ENCODE peak calls at places on chromosomes 6 and 20, in ten cellular contexts. One of them, this sample, is unnamed.

GRCh38 chr6:75600694-75601265 is 900 bp upstream of the SENP6 start:
- DNase-seq in sigmoid colon: no peak
- DNase-seq in HCT116: no peak
- DNase-seq in endothelial cell of umbilical vein: peak; percentile 41
- DNase-seq in SK-N-SH: peak; percentile 16
- DNase-seq in breast epithelium: no peak
- DNase-seq in Panc1: no peak
- DNase-seq in HepG2: no peak
- DNase-seq in stomach: no peak
- DNase-seq in transverse colon: no peak
- DNase-seq in this sample: no peak

GRCh38 chr20:57142667-57143066 is 123.8 kb downstream of the BMP7 start:
- DNase-seq in HCT116: no peak
- DNase-seq in endothelial cell of umbilical vein: no peak
- DNase-seq in Panc1: no peak
- DNase-seq in stomach: no peak
- DNase-seq in HepG2: no peak
- DNase-seq in breast epithelium: no peak
- DNase-seq in transverse colon: no peak
- DNase-seq in SK-N-SH: peak; percentile 54
- DNase-seq in sigmoid colon: no peak
- DNase-seq in this sample: no peak

GRCh38 chr20:39057143-39057542 is 95.0 kb downstream of the DHX35 start:
- DNase-seq in sigmoid colon: no peak
- DNase-seq in SK-N-SH: no peak
- DNase-seq in HepG2: no peak
- DNase-seq in stomach: no peak
- DNase-seq in endothelial cell of umbilical vein: no peak
- DNase-seq in transverse colon: no peak
- DNase-seq in breast epithelium: no peak
- DNase-seq in Panc1: no peak
- DNase-seq in HCT116: no peak
- DNase-seq in this sample: no peak

GRCh38 chr6:130697661-130698535 is 129.3 kb upstream of the SMLR1 start:
- DNase-seq in stomach: peak; percentile 40
- DNase-seq in breast epithelium: no peak
- DNase-seq in SK-N-SH: peak; percentile 10
- DNase-seq in transverse colon: peak; percentile 27
- DNase-seq in HepG2: peak; percentile 30
- DNase-seq in Panc1: peak; percentile 10
- DNase-seq in HCT116: peak; percentile 49
- DNase-seq in sigmoid colon: no peak
- DNase-seq in endothelial cell of umbilical vein: peak; percentile 63
- DNase-seq in this sample: no peak

GRCh38 chr6:135062735-135063134 is 8.1 kb upstream of the HBS1L start:
- DNase-seq in SK-N-SH: no peak
- DNase-seq in stomach: no peak
- DNase-seq in Panc1: no peak
- DNase-seq in breast epithelium: no peak
- DNase-seq in HCT116: no peak
- DNase-seq in HepG2: no peak
- DNase-seq in transverse colon: no peak
- DNase-seq in endothelial cell of umbilical vein: no peak
- DNase-seq in sigmoid colon: no peak
- DNase-seq in this sample: no peak

GRCh38 chr6:155883741-155884140 is 428.1 kb upstream of the NOX3 start:
- DNase-seq in HCT116: no peak
- DNase-seq in breast epithelium: no peak
- DNase-seq in transverse colon: no peak
- DNase-seq in endothelial cell of umbilical vein: peak; percentile 95
- DNase-seq in HepG2: no peak
- DNase-seq in stomach: no peak
- DNase-seq in SK-N-SH: no peak
- DNase-seq in Panc1: no peak
- DNase-seq in sigmoid colon: no peak
- DNase-seq in this sample: no peak

GRCh38 chr6:112886415-112886814 is 539.3 kb downstream of the RFPL4B start:
- DNase-seq in transverse colon: no peak
- DNase-seq in endothelial cell of umbilical vein: no peak
- DNase-seq in Panc1: no peak
- DNase-seq in HepG2: no peak
- DNase-seq in breast epithelium: no peak
- DNase-seq in SK-N-SH: no peak
- DNase-seq in stomach: no peak
- DNase-seq in HCT116: no peak
- DNase-seq in sigmoid colon: no peak
- DNase-seq in this sample: no peak

GRCh38 chr6:5541751-5542432 is 280.6 kb downstream of the FARS2 start:
- DNase-seq in stomach: no peak
- DNase-seq in SK-N-SH: no peak
- DNase-seq in Panc1: peak; percentile 35
- DNase-seq in transverse colon: no peak
- DNase-seq in sigmoid colon: no peak
- DNase-seq in endothelial cell of umbilical vein: no peak
- DNase-seq in breast epithelium: no peak
- DNase-seq in HepG2: no peak
- DNase-seq in HCT116: peak; percentile 78
- DNase-seq in this sample: no peak

GRCh38 chr20:54793270-54793992 is 318.0 kb downstream of the DOK5 start:
- DNase-seq in HCT116: no peak
- DNase-seq in Panc1: no peak
- DNase-seq in SK-N-SH: no peak
- DNase-seq in breast epithelium: no peak
- DNase-seq in transverse colon: no peak
- DNase-seq in HepG2: no peak
- DNase-seq in sigmoid colon: no peak
- DNase-seq in stomach: no peak
- DNase-seq in endothelial cell of umbilical vein: no peak
- DNase-seq in this sample: no peak

DNA sequence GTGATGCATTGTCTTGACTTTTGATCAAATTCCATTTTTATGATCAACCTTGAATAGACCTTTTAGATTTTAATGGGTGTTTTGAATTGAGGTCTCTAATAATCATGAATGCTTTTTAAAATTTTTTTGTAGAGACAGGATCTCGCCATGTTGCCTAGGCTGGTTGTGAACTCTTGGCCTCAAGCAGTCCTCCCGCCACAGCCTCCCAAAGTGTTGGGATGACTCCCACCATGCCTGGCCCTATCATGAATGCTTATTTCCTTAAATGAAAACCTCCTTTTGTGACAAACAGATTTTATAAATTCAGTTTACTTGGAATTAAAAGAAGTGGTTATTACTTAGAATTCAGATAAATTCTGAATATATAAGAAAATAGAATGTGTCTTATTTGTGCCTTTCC is 60.2 kb upstream of the KIF25 start:
- DNase-seq in HepG2: no peak
- DNase-seq in endothelial cell of umbilical vein: no peak
- DNase-seq in breast epithelium: no peak
- DNase-seq in Panc1: no peak
- DNase-seq in transverse colon: no peak
- DNase-seq in stomach: no peak
- DNase-seq in sigmoid colon: no peak
- DNase-seq in SK-N-SH: no peak
- DNase-seq in HCT116: no peak
- DNase-seq in this sample: peak; percentile 64
- H3K27ac ChIP-seq in HepG2: no peak overlapping the region
- H3K27ac ChIP-seq in endothelial cell of umbilical vein: no peak overlapping the region
- H3K27ac ChIP-seq in breast epithelium: no peak overlapping the region
- H3K27ac ChIP-seq in Panc1: no peak overlapping the region
- H3K27ac ChIP-seq in transverse colon: peak overlapping the region; percentile 76
- H3K27ac ChIP-seq in stomach: no peak overlapping the region
- H3K27ac ChIP-seq in sigmoid colon: no peak overlapping the region
- H3K27ac ChIP-seq in SK-N-SH: no peak overlapping the region
- H3K27ac ChIP-seq in HCT116: no peak overlapping the region
- H3K27ac ChIP-seq in this sample: no peak overlapping the region

DNA sequence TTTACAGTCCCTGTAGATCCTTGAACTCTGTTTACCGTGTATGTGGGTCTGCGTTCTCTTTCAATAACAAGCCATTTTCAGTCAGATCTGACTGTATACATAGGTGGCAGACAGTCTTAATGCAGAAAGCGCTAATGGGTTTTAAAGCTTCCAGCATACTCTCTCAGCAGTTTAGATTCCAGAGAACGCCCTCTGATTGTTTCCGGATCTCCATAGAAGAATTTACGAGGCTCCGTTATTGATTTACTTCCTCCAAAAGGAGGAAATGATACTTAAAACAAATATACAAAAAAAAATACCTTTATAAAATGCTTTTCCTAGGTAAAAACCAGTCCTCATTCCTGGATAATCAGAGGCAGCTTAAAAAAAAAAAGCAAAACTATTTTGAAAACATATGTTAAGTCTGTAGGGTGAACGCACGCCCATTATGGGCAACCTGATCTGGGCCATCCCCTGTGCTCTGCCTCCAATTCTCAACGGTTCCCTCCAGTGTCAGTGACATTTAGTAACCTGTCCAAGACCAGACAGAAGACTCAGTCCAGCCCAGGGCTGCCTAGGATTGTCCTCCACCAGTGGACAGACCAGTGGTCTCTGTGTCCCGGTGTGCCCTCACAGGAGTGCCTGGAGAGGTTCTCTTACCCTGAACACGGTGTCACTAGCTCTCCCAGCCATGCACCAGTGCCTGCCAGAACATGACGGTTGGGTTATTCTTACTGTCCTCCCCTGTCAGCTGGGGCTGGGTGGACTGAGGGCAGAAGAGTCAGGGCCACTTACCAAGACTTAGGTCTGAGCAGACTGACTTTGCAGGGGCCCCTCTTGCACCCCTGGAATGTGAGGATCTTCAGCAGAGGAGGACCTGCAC is 217.3 kb downstream of the ARID1B start:
- DNase-seq in breast epithelium: no peak
- DNase-seq in Panc1: no peak
- DNase-seq in sigmoid colon: no peak
- DNase-seq in HepG2: no peak
- DNase-seq in transverse colon: no peak
- DNase-seq in SK-N-SH: no peak
- DNase-seq in HCT116: no peak
- DNase-seq in stomach: no peak
- DNase-seq in endothelial cell of umbilical vein: peak; percentile 47
- DNase-seq in this sample: no peak
- TF ChIP-seq POLR2AphosphoS5 in breast epithelium: no peak
- TF ChIP-seq POLR2AphosphoS5 in Panc1: no peak
- TF ChIP-seq POLR2AphosphoS5 in sigmoid colon: no peak
- TF ChIP-seq POLR2AphosphoS5 in HepG2: no peak
- TF ChIP-seq POLR2AphosphoS5 in transverse colon: no peak
- TF ChIP-seq POLR2AphosphoS5 in SK-N-SH: no peak
- TF ChIP-seq POLR2AphosphoS5 in HCT116: no peak
- TF ChIP-seq POLR2AphosphoS5 in stomach: no peak
- TF ChIP-seq POLR2AphosphoS5 in endothelial cell of umbilical vein: no peak
- TF ChIP-seq POLR2AphosphoS5 in this sample: no peak

DNA sequence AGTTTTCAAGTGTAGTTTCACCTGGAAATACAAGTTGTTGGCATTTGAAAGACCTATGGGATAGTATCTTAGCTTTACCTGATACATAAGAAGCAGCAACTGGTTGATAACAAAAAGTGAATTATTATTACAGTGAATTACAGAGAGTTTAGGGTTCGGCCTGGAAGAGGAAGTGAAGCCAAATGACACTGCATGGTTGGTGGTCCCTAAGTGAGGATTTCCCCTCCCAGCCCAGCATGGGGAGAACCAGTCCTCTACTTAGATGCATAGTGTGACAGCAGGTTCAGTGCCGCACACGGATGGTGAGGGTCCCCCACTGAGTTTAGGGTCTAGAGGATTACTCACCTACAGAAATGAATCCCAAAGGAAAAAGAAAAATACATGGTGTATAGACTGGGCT is 18.1 kb downstream of the HLA-DPB1 start:
- DNase-seq in stomach: no peak
- DNase-seq in Panc1: no peak
- DNase-seq in sigmoid colon: no peak
- DNase-seq in HepG2: no peak
- DNase-seq in SK-N-SH: no peak
- DNase-seq in HCT116: no peak
- DNase-seq in endothelial cell of umbilical vein: no peak
- DNase-seq in breast epithelium: no peak
- DNase-seq in transverse colon: no peak
- DNase-seq in this sample: peak; percentile 8
- H3K27ac ChIP-seq in stomach: no peak overlapping the region
- H3K27ac ChIP-seq in Panc1: no peak overlapping the region
- H3K27ac ChIP-seq in sigmoid colon: no peak overlapping the region
- H3K27ac ChIP-seq in HepG2: no peak overlapping the region
- H3K27ac ChIP-seq in SK-N-SH: no peak overlapping the region
- H3K27ac ChIP-seq in HCT116: no peak overlapping the region
- H3K27ac ChIP-seq in endothelial cell of umbilical vein: no peak overlapping the region
- H3K27ac ChIP-seq in breast epithelium: no peak overlapping the region
- H3K27ac ChIP-seq in transverse colon: no peak overlapping the region
- H3K27ac ChIP-seq in this sample: no peak overlapping the region

GRCh38 chr6:2798586-2799134 is 33.5 kb downstream of the WRNIP1 start:
- DNase-seq in endothelial cell of umbilical vein: no peak
- DNase-seq in breast epithelium: no peak
- DNase-seq in SK-N-SH: no peak
- DNase-seq in HCT116: no peak
- DNase-seq in HepG2: no peak
- DNase-seq in sigmoid colon: no peak
- DNase-seq in transverse colon: no peak
- DNase-seq in Panc1: no peak
- DNase-seq in stomach: no peak
- DNase-seq in this sample: peak; percentile 70

GRCh38 chr6:2796884-2797283 is 31.7 kb downstream of the WRNIP1 start:
- DNase-seq in Panc1: no peak
- DNase-seq in HepG2: no peak
- DNase-seq in breast epithelium: no peak
- DNase-seq in endothelial cell of umbilical vein: no peak
- DNase-seq in stomach: no peak
- DNase-seq in transverse colon: no peak
- DNase-seq in SK-N-SH: no peak
- DNase-seq in HCT116: no peak
- DNase-seq in sigmoid colon: no peak
- DNase-seq in this sample: no peak

GRCh38 chr6:2795162-2795561 is 30.0 kb downstream of the WRNIP1 start:
- DNase-seq in sigmoid colon: no peak
- DNase-seq in breast epithelium: no peak
- DNase-seq in stomach: no peak
- DNase-seq in HepG2: no peak
- DNase-seq in Panc1: no peak
- DNase-seq in transverse colon: no peak
- DNase-seq in endothelial cell of umbilical vein: no peak
- DNase-seq in HCT116: no peak
- DNase-seq in SK-N-SH: no peak
- DNase-seq in this sample: no peak

GRCh38 chr6:2795960-2796359 is 30.8 kb downstream of the WRNIP1 start:
- DNase-seq in SK-N-SH: no peak
- DNase-seq in Panc1: no peak
- DNase-seq in endothelial cell of umbilical vein: no peak
- DNase-seq in transverse colon: no peak
- DNase-seq in sigmoid colon: no peak
- DNase-seq in stomach: no peak
- DNase-seq in breast epithelium: no peak
- DNase-seq in HCT116: no peak
- DNase-seq in HepG2: no peak
- DNase-seq in this sample: no peak

DNA sequence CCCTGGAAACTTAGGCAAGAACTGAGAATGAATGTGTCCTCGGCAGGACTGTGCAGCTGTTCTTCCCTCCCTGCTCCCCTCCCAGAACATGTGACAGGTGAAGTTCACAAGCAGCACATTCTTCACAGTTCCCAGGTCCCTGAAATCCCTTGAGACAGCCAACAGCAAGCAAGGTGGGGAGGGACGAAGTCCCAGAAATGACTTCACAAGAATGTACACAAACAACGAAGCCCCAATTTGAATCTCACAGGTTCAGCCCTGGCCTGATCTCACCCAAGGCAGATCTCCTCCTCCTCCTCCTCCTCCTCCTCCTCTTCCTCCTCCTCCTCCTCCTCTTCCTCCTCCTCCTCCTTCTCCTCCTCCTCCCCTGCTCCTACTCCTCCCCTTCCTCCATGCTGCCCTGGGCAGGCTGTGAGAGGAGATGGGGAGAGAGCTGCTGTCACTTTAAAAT is 32.4 kb downstream of the WRNIP1 start:
- DNase-seq in stomach: no peak
- DNase-seq in HCT116: no peak
- DNase-seq in HepG2: no peak
- DNase-seq in endothelial cell of umbilical vein: no peak
- DNase-seq in transverse colon: no peak
- DNase-seq in sigmoid colon: no peak
- DNase-seq in breast epithelium: no peak
- DNase-seq in Panc1: no peak
- DNase-seq in SK-N-SH: no peak
- DNase-seq in this sample: peak; percentile 90
- TF ChIP-seq POLR2AphosphoS5 in stomach: no peak
- TF ChIP-seq POLR2AphosphoS5 in HCT116: no peak
- TF ChIP-seq POLR2AphosphoS5 in HepG2: no peak
- TF ChIP-seq POLR2AphosphoS5 in endothelial cell of umbilical vein: no peak
- TF ChIP-seq POLR2AphosphoS5 in transverse colon: no peak
- TF ChIP-seq POLR2AphosphoS5 in sigmoid colon: no peak
- TF ChIP-seq POLR2AphosphoS5 in breast epithelium: no peak
- TF ChIP-seq POLR2AphosphoS5 in Panc1: no peak
- TF ChIP-seq POLR2AphosphoS5 in SK-N-SH: no peak
- TF ChIP-seq POLR2AphosphoS5 in this sample: peak; percentile 9

This sample was measured in esophagus muscularis mucosa.